ENCODE peak calls at places on chromosome 21, in five cellular contexts. P is pancreas, Y is ovary, U is fibroblast of mammary gland, J is dorsolateral prefrontal cortex. N is an unnamed sample.

GRCh38 chr21:38505654-38506523 is 7.6 kb upstream of the ERG start:
- DNase-seq in P (no peak), J (no peak), Y (no peak), U (peak), N (no peak)

GRCh38 chr21:32163386-32163785 is 115.5 kb downstream of the MIS18A start:
- DNase-seq in Y (no peak), P (no peak), U (no peak), J (no peak), N (peak)

GRCh38 chr21:45469273-45470086 is 64.5 kb downstream of the COL18A1 start:
- DNase-seq in Y (no peak), P (peak), U (no peak), J (peak), N (no peak)

GRCh38 chr21:16563795-16564194 is 834.0 kb downstream of the USP25 start:
- DNase-seq in J (no peak), U (no peak), Y (no peak), P (peak), N (peak)

GRCh38 chr21:15766952-15767603 is 37.3 kb downstream of the USP25 start:
- DNase-seq in U (no peak), J (no peak), P (no peak), Y (no peak), N (no peak)

GRCh38 chr21:45838636-45839035 is 142.9 kb upstream of the COL6A1 start:
- DNase-seq in J (no peak), P (no peak), U (peak), Y (no peak), N (no peak)

GRCh38 chr21:43209575-43210453 is 41.0 kb downstream of the CRYAA start:
- DNase-seq in U (peak), P (no peak), J (peak), Y (no peak), N (no peak)

GRCh38 chr21:46154155-46154954 is 1.0 kb downstream of the FTCD start:
- DNase-seq in P (no peak), J (peak), U (no peak), Y (peak), N (no peak)

GRCh38 chr21:29299046-29299905 is 554 bp downstream of the BACH1 start:
- DNase-seq in J (peak), U (peak), P (peak), Y (peak), N (peak)

GRCh38 chr21:45506836-45507522 is 35.3 kb downstream of the SLC19A1 start:
- DNase-seq in J (no peak), U (no peak), Y (peak), P (peak), N (no peak)

GRCh38 chr21:45460611-45461368 is 55.8 kb downstream of the COL18A1 start:
- DNase-seq in U (peak), P (no peak), J (no peak), Y (no peak), N (no peak)

GRCh38 chr21:32333953-32334673 is 35.5 kb downstream of the MRAP start:
- DNase-seq in P (peak), Y (no peak), J (no peak), U (no peak), N (no peak)

GRCh38 chr21:46438241-46438640 is 20.4 kb upstream of the DIP2A start:
- DNase-seq in U (no peak), P (no peak), J (no peak), Y (no peak), N (peak)

GRCh38 chr21:46046471-46046870 is 51.4 kb upstream of the COL6A2 start:
- DNase-seq in U (no peak), J (no peak), P (no peak), Y (no peak), N (no peak)

GRCh38 chr21:16302851-16303282 is 573.1 kb downstream of the USP25 start:
- DNase-seq in J (no peak), P (no peak), Y (peak), U (peak), N (no peak)

GRCh38 chr21:15064576-15065380 is at the start of gene NRIP1:
- DNase-seq in J (peak), P (peak), U (peak), Y (peak), N (peak)

GRCh38 chr21:18877932-18878331 is 474.3 kb upstream of the TMPRSS15 start:
- DNase-seq in P (peak), J (no peak), Y (no peak), U (no peak), N (no peak)
- H3K4me3 ChIP-seq in P (no peak), J (no peak), Y (no peak), U (no peak), N (no peak)

DNA sequence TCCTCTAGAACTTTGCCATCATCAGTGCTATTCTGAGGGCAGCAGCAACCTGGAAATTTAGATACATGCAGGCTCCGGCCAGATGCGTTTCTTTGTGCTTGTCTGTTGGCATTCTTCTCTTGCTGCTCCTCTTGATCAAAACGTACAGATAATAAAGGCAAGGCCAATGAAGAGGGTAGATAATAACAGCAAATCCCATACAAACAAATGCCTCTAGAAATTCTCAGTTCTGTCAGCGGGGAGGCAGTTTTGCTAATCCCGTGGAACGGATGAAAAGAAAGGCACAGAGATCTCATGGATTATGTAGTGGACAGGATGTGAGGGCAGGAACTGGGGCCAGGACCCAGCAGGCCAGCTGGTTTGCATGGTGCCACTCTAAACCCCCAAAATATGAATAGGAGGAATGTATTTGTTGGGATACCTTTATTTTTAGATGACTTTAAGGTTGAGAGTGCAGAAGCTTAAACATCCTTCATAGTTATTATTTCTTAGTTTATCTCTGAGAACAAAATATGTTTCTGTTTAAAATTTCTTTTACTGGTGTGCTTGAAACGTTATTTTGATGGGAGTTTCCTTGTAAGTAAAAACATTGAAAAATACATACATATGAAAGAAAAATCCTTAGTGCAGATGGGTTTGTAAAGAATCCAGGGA is 1.5 kb downstream of the ITSN1 start:
- DNase-seq in U (peak), Y (no peak), J (no peak), P (no peak), N (no peak)
- H3K4me3 ChIP-seq in U (peak), Y (peak), J (peak), P (peak), N (peak)

DNA sequence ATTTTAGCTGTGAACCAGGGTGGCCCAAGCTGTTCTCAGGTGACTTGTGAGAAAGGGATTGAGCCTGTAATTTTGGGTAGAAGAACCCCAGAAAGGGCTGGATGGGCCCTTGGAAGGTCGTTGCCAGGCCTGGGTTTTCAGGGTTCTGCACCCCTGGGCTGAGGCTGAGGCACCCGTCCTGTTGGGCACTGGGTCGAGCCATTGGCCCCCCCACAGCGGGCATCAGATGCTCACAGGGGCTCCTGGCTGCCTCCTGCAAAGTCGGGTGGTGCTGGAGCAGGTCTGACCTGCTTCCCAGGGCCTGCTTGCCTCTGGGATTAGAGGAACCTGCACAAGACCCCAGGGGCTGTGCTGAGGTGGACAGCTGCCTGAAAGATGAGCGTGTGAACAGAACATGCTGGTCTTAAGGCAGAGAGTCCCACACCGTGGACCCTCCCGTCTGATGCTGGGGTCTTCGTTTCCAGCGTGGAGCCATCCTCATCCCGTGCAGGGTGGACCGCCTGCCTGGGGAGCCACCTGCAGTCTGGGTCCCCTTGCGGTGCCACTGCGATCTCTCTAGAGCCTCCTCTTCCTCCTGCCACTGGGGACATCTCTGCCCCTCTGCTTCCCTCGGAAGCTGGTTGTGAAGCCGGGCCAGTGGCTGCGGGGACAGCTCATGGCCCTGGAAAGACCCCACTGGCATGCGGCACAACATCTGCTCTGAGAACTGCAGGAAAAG is 1.7 kb upstream of the TRPM2 start:
- DNase-seq in Y (no peak), P (no peak), U (no peak), J (no peak), N (peak)
- H3K4me3 ChIP-seq in Y (no peak), P (no peak), U (no peak), J (peak), N (no peak)

DNA sequence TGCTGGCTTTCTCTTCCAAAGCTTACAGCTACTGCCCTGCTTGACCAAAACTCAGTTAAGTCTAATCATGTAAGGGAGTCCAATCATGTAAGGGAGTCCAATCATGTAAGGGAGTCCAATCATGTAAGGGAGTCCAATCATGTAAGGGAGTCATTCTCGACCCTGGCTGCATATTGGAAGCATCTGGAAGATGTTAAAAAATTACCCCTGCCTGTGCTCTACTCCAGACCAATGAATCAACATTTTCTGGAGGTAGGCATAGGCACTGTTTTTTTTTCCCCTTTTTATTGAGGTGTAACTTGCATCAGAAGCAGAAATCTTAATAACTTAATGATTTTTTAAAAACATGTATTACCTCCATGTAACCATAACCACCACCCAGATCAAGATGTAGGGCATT is 9.4 kb downstream of the PIGP start:
- DNase-seq in Y (no peak), J (no peak), U (peak), P (no peak), N (no peak)
- H3K4me3 ChIP-seq in Y (no peak), J (no peak), U (no peak), P (no peak), N (no peak)

GRCh38 chr21:42061195-42061865 is 9.8 kb upstream of the UMODL1 start:
- DNase-seq in Y (no peak), U (no peak), P (no peak), J (no peak), N (peak)
- H3K4me3 ChIP-seq in Y (no peak), U (no peak), P (no peak), J (no peak), N (no peak)

DNA sequence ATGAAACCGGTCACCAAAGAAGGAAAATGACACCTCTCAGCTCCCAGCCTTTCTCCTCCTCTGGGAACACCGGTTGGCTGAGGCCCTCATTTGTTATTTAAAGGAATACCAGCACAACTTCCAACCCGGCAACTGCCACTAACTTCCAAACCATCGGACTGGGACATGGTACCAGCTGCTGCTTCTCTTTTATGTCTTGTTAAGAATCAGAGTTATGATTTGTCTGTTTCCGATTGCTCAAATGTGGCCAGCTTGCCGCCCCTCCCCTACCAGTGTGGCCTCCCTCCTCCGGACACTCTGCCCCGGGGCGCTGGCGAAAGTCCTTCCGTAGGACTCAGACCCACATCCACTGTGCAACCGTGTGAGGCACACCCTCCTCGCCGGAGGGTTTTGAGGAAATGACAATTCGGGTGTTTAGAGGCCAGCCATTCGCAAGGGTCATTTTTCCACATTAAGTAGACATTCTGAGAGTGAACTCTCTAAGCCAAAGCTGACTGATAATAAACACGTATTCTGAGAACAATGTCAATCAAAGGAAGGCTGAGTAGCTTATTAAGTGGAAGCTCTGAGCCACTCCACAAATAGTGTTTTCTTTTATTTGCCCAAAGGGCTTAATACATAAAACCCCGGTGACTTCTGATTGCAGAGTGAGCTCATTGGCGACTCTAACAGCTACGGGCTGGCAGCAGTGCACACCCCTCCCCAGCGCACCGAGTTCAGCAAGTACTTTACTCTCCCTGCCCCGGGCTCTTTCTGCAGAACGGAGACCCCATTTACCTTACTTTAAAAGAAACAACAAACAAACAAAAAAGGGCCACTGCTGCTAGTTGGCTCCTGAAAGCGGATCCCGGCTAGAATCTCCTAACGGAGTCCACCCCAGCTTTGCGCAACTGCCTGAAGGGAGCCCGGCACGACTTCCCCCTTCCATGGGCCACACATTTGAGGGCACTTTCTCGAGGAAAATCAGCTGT is 5.4 kb downstream of the RIPK4 start:
- DNase-seq in J (no peak), P (no peak), U (no peak), Y (no peak), N (peak)
- H3K4me3 ChIP-seq in J (no peak), P (no peak), U (no peak), Y (no peak), N (peak)

N was measured in H7.